ENCODE peak calls at places on chromosomes 7 and 10, in seven cellular contexts. C is right lobe of liver, K is K562, I is spleen, B is uterus, A is IMR-90, O is sigmoid colon. Z is an unnamed sample.
A peak's percentile ranks its signal among the peaks of the same experiment; 100 is the strongest.

GRCh38 chr7:82760092-82760491 is 316.5 kb upstream of the CACNA2D1 start:
- DNase-seq in O (no peak), B (no peak), I (no peak), K (no peak), A (peak; percentile 31), C (no peak), Z (no peak)

GRCh38 chr10:97509120-97509670 is 10.5 kb downstream of the UBTD1 start:
- DNase-seq in B (no peak), A (no peak), O (no peak), I (peak; percentile 35), C (no peak), K (no peak), Z (no peak)

GRCh38 chr7:150314639-150315239 is 8.4 kb upstream of the LRRC61 start:
- DNase-seq in B (no peak), O (no peak), C (no peak), I (no peak), K (no peak), A (no peak), Z (no peak)

GRCh38 chr7:41993173-41993867 is 243.7 kb downstream of the GLI3 start:
- DNase-seq in I (no peak), C (no peak), K (no peak), O (no peak), A (peak; percentile 78), B (peak; percentile 42), Z (no peak)

GRCh38 chr7:29346574-29346973 is 152.0 kb downstream of the CHN2 start:
- DNase-seq in O (no peak), B (no peak), K (no peak), C (no peak), A (no peak), I (no peak), Z (no peak)

GRCh38 chr7:122383934-122384333 is 79.4 kb upstream of the FEZF1 start:
- DNase-seq in K (no peak), I (no peak), B (no peak), C (no peak), A (no peak), O (no peak), Z (no peak)

GRCh38 chr7:151462306-151462779 is 22.4 kb upstream of the CRYGN start:
- DNase-seq in K (no peak), I (no peak), O (no peak), B (no peak), A (no peak), C (no peak), Z (no peak)

GRCh38 chr7:44150966-44151678 is 10.0 kb upstream of the MYL7 start:
- DNase-seq in B (peak; percentile 6), A (no peak), K (no peak), C (no peak), I (no peak), O (no peak), Z (no peak)

GRCh38 chr7:118185163-118185860 is 1.3 kb downstream of the LSM8 start:
- DNase-seq in I (no peak), B (no peak), K (no peak), A (peak; percentile 40), O (no peak), C (no peak), Z (no peak)

GRCh38 chr7:155298834-155299538 is 1.3 kb downstream of the INSIG1 start:
- DNase-seq in I (peak; percentile 99), B (peak; percentile 89), C (peak; percentile 96), O (peak; percentile 97), K (peak; percentile 90), A (peak; percentile 98), Z (peak; percentile 87)
- TF ChIP-seq POLR2A in I (peak; percentile 78), B (peak; percentile 76), C (peak; percentile 51), O (peak; percentile 26), K (peak; percentile 37), A (peak; percentile 55), Z (peak; percentile 43)

GRCh38 chr10:15103513-15103912 is 6.4 kb downstream of the RPP38 start:
- DNase-seq in I (no peak), B (no peak), C (no peak), K (no peak), A (no peak), O (no peak), Z (no peak)

DNA sequence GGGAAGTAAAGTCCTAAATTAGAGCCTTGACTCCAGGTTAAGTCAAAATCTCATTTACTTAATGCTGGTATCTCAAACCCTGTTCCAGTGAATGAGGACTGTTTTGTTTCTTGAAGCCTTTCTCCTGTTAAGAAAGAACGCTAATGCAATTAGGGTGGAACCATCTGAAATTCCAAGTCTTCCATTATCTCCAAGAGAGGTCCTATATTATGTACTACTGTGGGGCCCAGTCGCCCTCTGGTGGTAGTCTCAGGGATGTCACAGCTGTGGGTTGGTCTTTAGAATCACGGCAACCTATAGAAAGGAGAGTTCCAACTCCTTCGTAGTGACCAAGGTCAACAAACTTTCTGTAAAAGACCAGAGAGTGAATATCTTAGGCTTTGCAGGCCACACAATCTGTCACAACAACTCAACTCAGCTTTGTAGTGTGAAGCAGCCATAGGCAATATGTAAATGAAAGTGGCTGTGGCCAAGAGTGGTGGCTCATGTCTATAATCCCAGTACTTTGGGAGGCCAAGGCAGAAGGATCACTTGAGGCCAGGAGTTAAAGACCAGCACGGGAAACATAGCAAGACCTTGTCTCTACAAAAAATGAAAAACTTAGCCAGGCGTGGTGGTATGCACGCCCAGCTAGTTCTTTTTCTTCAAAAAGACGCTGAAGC is 9.3 kb downstream of the RPP38 start:
- DNase-seq in B (peak; percentile 50), O (no peak), A (peak; percentile 67), I (peak; percentile 86), C (no peak), K (peak; percentile 64), Z (peak; percentile 2)
- H3K36me3 ChIP-seq in B (no peaks in the 10 kb centered on the region), O (peaks cover 30% of the 10 kb centered on the region), A (peaks cover 19% of the 10 kb centered on the region), I (peaks cover 8% of the 10 kb centered on the region), C (peaks cover 2% of the 10 kb centered on the region), K (peaks cover 66% of the 10 kb centered on the region), Z (no peaks in the 10 kb centered on the region)

GRCh38 chr7:74418076-74418475 is 35.6 kb upstream of the GTF2IRD1 start:
- DNase-seq in A (no peak), I (no peak), B (no peak), K (no peak), C (peak; percentile 45), O (no peak), Z (no peak)

GRCh38 chr7:74418538-74418937 is 35.2 kb upstream of the GTF2IRD1 start:
- DNase-seq in O (no peak), C (no peak), A (no peak), B (no peak), K (no peak), I (no peak), Z (no peak)

GRCh38 chr7:74412603-74413002 is 41.1 kb upstream of the GTF2IRD1 start:
- DNase-seq in K (peak; percentile 23), O (no peak), I (no peak), C (peak; percentile 10), B (no peak), A (peak; percentile 46), Z (no peak)

GRCh38 chr7:74420006-74420405 is 33.7 kb upstream of the GTF2IRD1 start:
- DNase-seq in O (no peak), C (peak; percentile 6), K (no peak), I (no peak), A (no peak), B (no peak), Z (no peak)

DNA sequence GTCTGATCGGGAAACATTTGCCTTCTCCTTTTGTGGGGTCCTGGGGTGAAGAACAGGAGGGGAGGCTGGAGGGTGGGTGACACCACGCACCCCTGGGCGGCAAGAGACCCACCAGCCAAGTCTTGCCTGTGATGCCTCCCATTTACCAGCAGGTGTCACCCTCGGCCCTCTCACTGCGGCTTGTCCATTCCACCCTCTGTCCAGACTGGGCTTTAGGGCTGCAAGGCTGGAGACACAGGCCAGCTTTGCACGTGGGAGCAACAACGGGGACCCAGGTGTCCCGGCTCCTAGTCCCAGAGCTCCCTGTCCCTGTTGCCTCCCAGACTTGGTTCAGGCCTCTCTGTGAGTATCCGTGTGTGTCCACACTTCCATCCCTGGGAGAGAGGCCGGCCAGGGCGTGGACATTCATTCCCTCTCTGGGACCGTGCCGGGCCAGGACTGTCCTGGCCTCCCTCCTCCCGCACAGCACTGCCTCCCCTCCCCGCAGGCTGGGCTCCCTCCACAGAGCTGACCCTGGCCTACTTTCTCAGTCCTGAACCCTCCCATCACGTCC is 36.2 kb upstream of the GTF2IRD1 start:
- DNase-seq in B (peak; percentile 74), O (peak; percentile 88), C (peak; percentile 74), A (peak; percentile 61), I (peak; percentile 87), K (peak; percentile 94), Z (no peak)
- TF ChIP-seq POLR2A in B (no peak), O (no peak), C (no peak), A (peak; percentile 57), I (no peak), K (no peak), Z (no peak)

DNA sequence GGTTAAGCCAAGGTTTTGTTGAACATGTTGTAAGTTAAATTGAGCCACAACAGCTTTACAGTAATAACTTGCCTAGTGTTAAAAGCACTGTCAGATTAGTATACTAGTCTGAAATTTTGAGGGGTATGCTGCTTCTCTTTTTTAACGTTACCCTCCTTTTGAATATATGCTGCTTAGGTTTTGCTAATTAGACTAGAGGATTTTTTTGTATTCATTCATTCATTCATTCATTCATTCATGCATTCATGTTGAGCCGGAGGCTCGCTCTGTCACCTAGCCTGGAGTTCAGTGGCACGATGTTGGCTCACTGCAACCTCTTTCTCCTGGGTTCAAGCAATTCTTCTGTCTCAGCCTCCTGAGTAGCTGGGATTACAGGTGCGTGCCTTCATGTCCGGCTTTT is 24.7 kb downstream of the DNAJB6 start:
- DNase-seq in I (no peak), C (no peak), A (no peak), K (no peak), O (no peak), B (no peak), Z (no peak)
- H3K36me3 ChIP-seq in I (no peaks in the 10 kb centered on the region), C (peaks cover 17% of the 10 kb centered on the region), A (peaks cover 47% of the 10 kb centered on the region), K (peaks cover 91% of the 10 kb centered on the region), O (peaks cover 16% of the 10 kb centered on the region), B (no peaks in the 10 kb centered on the region), Z (peaks cover 84% of the 10 kb centered on the region)

GRCh38 chr7:74404388-74404700 is 49.4 kb upstream of the GTF2IRD1 start:
- DNase-seq in K (no peak), O (no peak), A (no peak), C (no peak), I (no peak), B (no peak), Z (no peak)

GRCh38 chr7:74403521-74404387 is 50.0 kb upstream of the GTF2IRD1 start:
- DNase-seq in I (no peak), B (no peak), O (peak; percentile 57), A (no peak), K (peak; percentile 32), C (no peak), Z (no peak)

GRCh38 chr7:74405899-74406512 is 47.7 kb upstream of the GTF2IRD1 start:
- DNase-seq in O (peak; percentile 36), B (no peak), C (no peak), A (no peak), I (no peak), K (no peak), Z (no peak)

GRCh38 chr7:74405191-74405898 is 48.4 kb upstream of the GTF2IRD1 start:
- DNase-seq in A (no peak), I (no peak), K (peak; percentile 91), C (no peak), O (peak; percentile 57), B (no peak), Z (no peak)

DNA sequence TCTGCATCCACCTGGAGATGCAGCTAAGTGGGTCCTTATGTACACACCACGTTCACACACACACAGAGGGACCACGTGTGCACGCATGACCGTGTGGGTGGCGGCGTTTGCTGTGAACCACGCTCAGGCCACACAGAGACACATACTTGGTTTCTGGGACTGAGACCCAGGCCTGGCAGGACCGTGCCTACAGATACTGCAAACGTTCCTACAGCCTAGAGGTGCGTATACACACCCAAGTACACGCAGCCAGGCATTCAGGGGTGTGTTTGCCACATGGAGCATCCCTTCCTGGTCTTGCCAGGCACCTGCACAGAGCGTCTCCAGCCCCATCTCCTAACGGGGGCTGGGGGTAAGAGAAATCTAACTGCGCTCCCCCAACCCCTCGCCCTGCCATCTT is 49.0 kb upstream of the GTF2IRD1 start:
- DNase-seq in O (peak; percentile 52), B (no peak), K (no peak), I (no peak), A (no peak), C (no peak), Z (no peak)
- TF ChIP-seq POLR2A in O (no peak), B (no peak), K (no peak), I (no peak), A (no peak), C (no peak), Z (no peak)